ENCODE peak calls at places on chromosomes 1 and 21, in six cellular contexts. H is A549, Q is GM12878, U is SK-N-SH, T is K562, L is H1. Z is an unnamed sample.

GRCh38 chr21:39087238-39087975 is 95.8 kb downstream of the PSMG1 start:
- DNase-seq in H (no peak), Q (no peak), U (no peak), T (no peak), L (no peak), Z (no peak)

GRCh38 chr1:178450871-178451270 is 45.9 kb downstream of the CLEC20A start:
- DNase-seq in H (no peak), Q (no peak), U (no peak), T (no peak), L (no peak), Z (no peak)

GRCh38 chr1:221766210-221766609 is 24.3 kb upstream of the DUSP10 start:
- DNase-seq in H (no peak), Q (no peak), U (peak; percentile 13), T (no peak), L (no peak), Z (no peak)

GRCh38 chr1:196723325-196724185 is 51.1 kb upstream of the CFHR3 start:
- DNase-seq in H (peak; percentile 12), Q (no peak), U (peak; percentile 12), T (peak; percentile 77), L (peak; percentile 81), Z (peak; percentile 67)

GRCh38 chr21:21290751-21291150 is 292.5 kb downstream of the NCAM2 start:
- DNase-seq in H (no peak), Q (no peak), U (peak; percentile 21), T (no peak), L (no peak), Z (no peak)

GRCh38 chr1:185644531-185644930 is 89.7 kb upstream of the HMCN1 start:
- DNase-seq in H (no peak), Q (no peak), U (no peak), T (no peak), L (no peak), Z (no peak)

GRCh38 chr1:170424346-170424745 is 107.6 kb upstream of the GORAB start:
- DNase-seq in H (no peak), Q (no peak), U (no peak), T (no peak), L (no peak), Z (no peak)

GRCh38 chr21:32381571-32381970 is 11.2 kb downstream of the URB1 start:
- DNase-seq in H (no peak), Q (no peak), U (no peak), T (no peak), L (no peak), Z (no peak)

GRCh38 chr1:22104865-22105437 is 37.9 kb downstream of the WNT4 start:
- DNase-seq in H (no peak), Q (no peak), U (no peak), T (no peak), L (no peak), Z (no peak)

GRCh38 chr1:197696372-197696771 is 78.9 kb downstream of the DENND1B start:
- DNase-seq in H (no peak), Q (no peak), U (no peak), T (no peak), L (no peak), Z (no peak)

GRCh38 chr1:205629751-205630150 is 2.1 kb downstream of the ELK4 start:
- DNase-seq in H (no peak), Q (no peak), U (no peak), T (no peak), L (no peak), Z (no peak)

GRCh38 chr1:3461238-3461933 is 6.9 kb downstream of the ARHGEF16 start:
- DNase-seq in H (no peak), Q (no peak), U (no peak), T (no peak), L (no peak), Z (no peak)

GRCh38 chr1:3483801-3484444 is 29.5 kb downstream of the ARHGEF16 start:
- DNase-seq in H (peak; percentile 23), Q (no peak), U (peak; percentile 83), T (peak; percentile 61), L (peak; percentile 97), Z (peak; percentile 36)

GRCh38 chr1:43414634-43415223 is 25.0 kb downstream of the SZT2 start:
- DNase-seq in H (peak; percentile 32), Q (no peak), U (peak; percentile 72), T (peak; percentile 90), L (peak; percentile 85), Z (peak; percentile 62)

GRCh38 chr1:53165408-53165961 is 23.0 kb upstream of the SLC1A7 start:
- DNase-seq in H (no peak), Q (no peak), U (no peak), T (no peak), L (no peak), Z (no peak)

GRCh38 chr21:32403201-32403701 is 9.3 kb upstream of the EVA1C start:
- DNase-seq in H (peak; percentile 45), Q (peak; percentile 3), U (peak; percentile 81), T (peak; percentile 86), L (peak; percentile 63), Z (peak; percentile 48)

GRCh38 chr1:117067528-117068370 is 7.6 kb downstream of the TTF2 start:
- DNase-seq in H (peak; percentile 34), Q (peak; percentile 28), U (peak; percentile 70), T (peak; percentile 76), L (no peak), Z (peak; percentile 34)

GRCh38 chr21:16007933-16008332 is 278.2 kb downstream of the USP25 start:
- DNase-seq in H (no peak), Q (no peak), U (no peak), T (no peak), L (no peak), Z (no peak)

GRCh38 chr1:181359012-181359411 is 124.3 kb upstream of the CACNA1E start:
- DNase-seq in H (no peak), Q (no peak), U (no peak), T (no peak), L (no peak), Z (no peak)

GRCh38 chr1:157542676-157543075 is 9.6 kb downstream of the FCRL5 start:
- DNase-seq in H (no peak), Q (no peak), U (no peak), T (no peak), L (no peak), Z (no peak)

GRCh38 chr1:45216861-45217260 is 10.5 kb upstream of the ZSWIM5 start:
- DNase-seq in H (no peak), Q (no peak), U (no peak), T (no peak), L (no peak), Z (no peak)

GRCh38 chr1:201554789-201555592 is 16.1 kb downstream of the NAV1 start:
- DNase-seq in H (no peak), Q (no peak), U (no peak), T (no peak), L (no peak), Z (no peak)

GRCh38 chr1:64545118-64545916 is 75.4 kb downstream of the CACHD1 start:
- DNase-seq in H (no peak), Q (no peak), U (no peak), T (no peak), L (no peak), Z (no peak)

GRCh38 chr1:64900916-64901315 is 65.4 kb downstream of the JAK1 start:
- DNase-seq in H (no peak), Q (no peak), U (no peak), T (no peak), L (no peak), Z (no peak)

GRCh38 chr1:77313491-77313890 is 31.7 kb downstream of the AK5 start:
- DNase-seq in H (peak; percentile 3), Q (no peak), U (peak; percentile 12), T (peak; percentile 42), L (peak; percentile 64), Z (peak; percentile 40)

GRCh38 chr21:43195131-43196021 is 26.6 kb downstream of the CRYAA start:
- DNase-seq in H (no peak), Q (no peak), U (peak; percentile 49), T (no peak), L (no peak), Z (no peak)
- TF ChIP-seq CHD2 in H (no peak), Q (no peak), U (no peak), T (no peak), L (no peak), Z (no peak)

DNA sequence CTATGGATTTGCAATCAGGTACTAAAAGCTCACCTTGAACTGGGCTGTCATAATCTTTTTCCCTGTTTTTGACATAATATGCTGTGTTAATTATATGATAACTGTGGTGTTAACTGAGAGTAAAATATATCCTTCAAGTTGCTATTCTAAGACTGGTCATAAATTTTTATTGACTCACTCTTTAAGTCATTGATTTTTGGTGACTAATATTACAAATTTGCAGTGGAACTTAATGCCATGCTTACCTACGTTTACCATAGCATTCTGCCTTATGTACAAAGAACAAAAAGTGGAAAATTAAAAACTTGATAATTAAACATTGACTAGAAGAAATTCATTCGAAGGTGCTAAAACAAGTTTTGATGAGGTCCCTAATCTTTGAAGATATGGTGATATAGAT is 872.4 kb downstream of the BRINP3 start:
- DNase-seq in H (no peak), Q (no peak), U (no peak), T (no peak), L (no peak), Z (no peak)
- TF ChIP-seq CHD2 in H (no peak), Q (no peak), U (no peak), T (no peak), L (no peak), Z (no peak)

DNA sequence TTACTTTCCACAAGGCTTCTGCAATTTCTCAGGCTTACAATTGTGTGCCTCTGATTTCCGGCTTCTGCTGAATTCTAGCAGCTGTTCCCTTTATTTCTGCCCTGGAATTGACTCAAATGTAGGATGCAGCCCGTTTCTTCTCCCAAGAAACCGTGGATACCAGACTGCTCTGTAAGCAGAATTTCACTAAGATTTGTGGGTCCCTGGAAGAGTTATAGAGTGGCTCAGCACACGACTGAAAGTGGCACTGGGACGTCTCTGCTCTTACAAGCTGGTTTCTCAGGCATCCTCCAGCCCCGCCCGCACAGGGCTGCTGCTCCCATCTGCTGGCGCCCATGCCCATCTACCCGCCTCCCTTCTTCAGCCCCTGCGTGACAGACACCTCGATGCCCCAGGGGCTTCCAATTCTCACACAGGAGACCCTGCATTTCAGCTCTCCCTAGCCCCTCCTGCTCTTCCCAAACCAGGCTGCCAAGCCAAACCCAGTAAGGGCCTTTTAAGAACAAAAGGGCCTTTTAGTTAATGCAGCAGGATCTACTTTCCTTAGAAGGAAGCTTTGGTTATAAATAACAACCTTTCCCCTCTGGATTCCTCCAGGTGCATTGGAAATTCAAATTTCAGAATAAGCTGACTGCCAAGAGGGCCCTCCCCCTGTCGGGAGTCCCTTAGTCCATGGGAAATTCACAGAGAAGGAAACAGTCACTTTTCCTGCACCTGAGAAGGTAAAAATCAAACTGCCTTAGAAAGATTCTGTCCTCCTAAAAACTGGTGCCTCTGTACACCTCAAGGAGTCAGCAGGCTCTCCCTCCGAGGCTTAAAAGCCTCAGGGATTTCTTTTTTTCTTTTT is 45.4 kb upstream of the TENT5B start:
- DNase-seq in H (no peak), Q (no peak), U (peak; percentile 68), T (no peak), L (peak; percentile 65), Z (no peak)
- TF ChIP-seq CHD2 in H (no peak), Q (no peak), U (no peak), T (no peak), L (no peak), Z (no peak)

DNA sequence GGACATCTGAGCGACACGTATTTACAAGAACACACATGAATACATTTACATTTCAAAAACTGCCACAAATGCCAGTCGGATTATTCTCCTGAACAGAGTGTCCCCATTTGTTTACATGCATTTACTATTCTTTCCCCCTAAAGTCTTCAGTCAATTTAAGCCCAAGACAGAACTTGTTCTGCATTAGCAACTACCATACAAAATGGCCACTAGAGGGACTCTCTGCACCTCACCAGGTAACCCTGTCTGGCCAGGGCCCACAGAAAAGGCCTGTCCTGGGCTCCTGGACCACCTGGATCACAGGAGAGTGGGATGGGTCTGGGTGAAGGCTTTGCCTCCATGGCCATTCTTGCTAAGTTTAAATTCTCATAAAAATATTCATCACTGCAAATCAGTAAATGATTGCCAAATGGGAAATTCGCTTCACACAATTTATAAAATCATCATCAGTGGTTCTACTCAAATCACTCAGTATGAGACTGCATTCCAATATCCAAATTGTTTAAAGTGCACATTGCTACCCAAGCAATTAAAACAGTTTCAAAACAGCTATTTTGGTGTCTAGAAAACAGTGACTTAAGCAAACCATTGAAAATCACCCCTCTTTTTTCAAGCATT is 12.5 kb upstream of the GUCA2A start:
- DNase-seq in H (peak; percentile 40), Q (no peak), U (peak; percentile 55), T (peak; percentile 65), L (no peak), Z (peak; percentile 51)
- TF ChIP-seq CHD2 in H (no peak), Q (no peak), U (no peak), T (no peak), L (no peak), Z (no peak)